ENCODE peak calls at places on chromosomes 5 and 9, in nine cellular contexts. One of them, this sample, is unnamed.

GRCh38 chr5:111748304-111748763 is 8.7 kb downstream of the NREP start:
- DNase-seq in ELF-1: no peak
- DNase-seq in activated T-cell treated with anti-CD3 and anti-CD28 coated beads for 24 hours: no peak
- DNase-seq in stomach: no peak
- DNase-seq in MM.1S: no peak
- DNase-seq in H54: peak; percentile 41
- DNase-seq in WTC11: no peak
- DNase-seq in activated naive CD4-positive, alpha-beta T cell treated with Interleukin-2 at 50 U/mL for 16 hours: no peak
- DNase-seq in neuronal stem cell: no peak
- DNase-seq in this sample: no peak

GRCh38 chr5:136174021-136174659 is 18.8 kb downstream of the SMIM32 start:
- DNase-seq in activated T-cell treated with anti-CD3 and anti-CD28 coated beads for 24 hours: no peak
- DNase-seq in neuronal stem cell: no peak
- DNase-seq in H54: no peak
- DNase-seq in ELF-1: peak; percentile 17
- DNase-seq in activated naive CD4-positive, alpha-beta T cell treated with Interleukin-2 at 50 U/mL for 16 hours: no peak
- DNase-seq in MM.1S: peak; percentile 50
- DNase-seq in stomach: no peak
- DNase-seq in WTC11: no peak
- DNase-seq in this sample: no peak

GRCh38 chr5:80917596-80917995 is 42.6 kb upstream of the RASGRF2 start:
- DNase-seq in activated T-cell treated with anti-CD3 and anti-CD28 coated beads for 24 hours: no peak
- DNase-seq in WTC11: no peak
- DNase-seq in ELF-1: no peak
- DNase-seq in neuronal stem cell: no peak
- DNase-seq in stomach: no peak
- DNase-seq in H54: no peak
- DNase-seq in MM.1S: no peak
- DNase-seq in activated naive CD4-positive, alpha-beta T cell treated with Interleukin-2 at 50 U/mL for 16 hours: no peak
- DNase-seq in this sample: no peak

GRCh38 chr5:72509401-72509800 is 2.2 kb upstream of the ZNF366 start:
- DNase-seq in stomach: no peak
- DNase-seq in MM.1S: no peak
- DNase-seq in H54: no peak
- DNase-seq in ELF-1: no peak
- DNase-seq in neuronal stem cell: no peak
- DNase-seq in activated naive CD4-positive, alpha-beta T cell treated with Interleukin-2 at 50 U/mL for 16 hours: no peak
- DNase-seq in activated T-cell treated with anti-CD3 and anti-CD28 coated beads for 24 hours: no peak
- DNase-seq in WTC11: no peak
- DNase-seq in this sample: no peak

GRCh38 chr5:157378509-157378908 is 81.5 kb upstream of the NIPAL4 start:
- DNase-seq in WTC11: no peak
- DNase-seq in ELF-1: no peak
- DNase-seq in neuronal stem cell: no peak
- DNase-seq in activated naive CD4-positive, alpha-beta T cell treated with Interleukin-2 at 50 U/mL for 16 hours: no peak
- DNase-seq in activated T-cell treated with anti-CD3 and anti-CD28 coated beads for 24 hours: no peak
- DNase-seq in MM.1S: no peak
- DNase-seq in H54: no peak
- DNase-seq in stomach: no peak
- DNase-seq in this sample: no peak

GRCh38 chr9:70952131-70952727 is 169.2 kb downstream of the TRPM3 start:
- DNase-seq in activated T-cell treated with anti-CD3 and anti-CD28 coated beads for 24 hours: no peak
- DNase-seq in stomach: no peak
- DNase-seq in neuronal stem cell: no peak
- DNase-seq in WTC11: no peak
- DNase-seq in ELF-1: no peak
- DNase-seq in activated naive CD4-positive, alpha-beta T cell treated with Interleukin-2 at 50 U/mL for 16 hours: no peak
- DNase-seq in H54: no peak
- DNase-seq in MM.1S: no peak
- DNase-seq in this sample: no peak

GRCh38 chr5:56983593-56984361 is 31.9 kb upstream of the MIER3 start:
- DNase-seq in activated naive CD4-positive, alpha-beta T cell treated with Interleukin-2 at 50 U/mL for 16 hours: no peak
- DNase-seq in neuronal stem cell: no peak
- DNase-seq in H54: no peak
- DNase-seq in activated T-cell treated with anti-CD3 and anti-CD28 coated beads for 24 hours: no peak
- DNase-seq in stomach: no peak
- DNase-seq in WTC11: no peak
- DNase-seq in ELF-1: no peak
- DNase-seq in MM.1S: no peak
- DNase-seq in this sample: no peak

GRCh38 chr5:87120518-87121314 is 147.0 kb upstream of the RASA1 start:
- DNase-seq in activated naive CD4-positive, alpha-beta T cell treated with Interleukin-2 at 50 U/mL for 16 hours: peak; percentile 3
- DNase-seq in MM.1S: peak; percentile 74
- DNase-seq in ELF-1: no peak
- DNase-seq in stomach: no peak
- DNase-seq in neuronal stem cell: no peak
- DNase-seq in H54: no peak
- DNase-seq in WTC11: no peak
- DNase-seq in activated T-cell treated with anti-CD3 and anti-CD28 coated beads for 24 hours: peak; percentile 7
- DNase-seq in this sample: no peak

GRCh38 chr5:38621840-38622513 is 65.5 kb upstream of the LIFR start:
- DNase-seq in neuronal stem cell: no peak
- DNase-seq in WTC11: no peak
- DNase-seq in activated naive CD4-positive, alpha-beta T cell treated with Interleukin-2 at 50 U/mL for 16 hours: no peak
- DNase-seq in activated T-cell treated with anti-CD3 and anti-CD28 coated beads for 24 hours: no peak
- DNase-seq in stomach: no peak
- DNase-seq in MM.1S: no peak
- DNase-seq in H54: no peak
- DNase-seq in ELF-1: no peak
- DNase-seq in this sample: no peak

GRCh38 chr9:34010979-34011378 is 37.7 kb downstream of the UBAP2 start:
- DNase-seq in stomach: no peak
- DNase-seq in activated T-cell treated with anti-CD3 and anti-CD28 coated beads for 24 hours: no peak
- DNase-seq in WTC11: no peak
- DNase-seq in H54: no peak
- DNase-seq in MM.1S: peak; percentile 41
- DNase-seq in neuronal stem cell: no peak
- DNase-seq in ELF-1: no peak
- DNase-seq in activated naive CD4-positive, alpha-beta T cell treated with Interleukin-2 at 50 U/mL for 16 hours: no peak
- DNase-seq in this sample: no peak

GRCh38 chr9:34380511-34381315 is 4.0 kb upstream of the MYORG start:
- DNase-seq in ELF-1: peak; percentile 81
- DNase-seq in neuronal stem cell: peak; percentile 67
- DNase-seq in MM.1S: peak; percentile 68
- DNase-seq in activated T-cell treated with anti-CD3 and anti-CD28 coated beads for 24 hours: peak; percentile 64
- DNase-seq in H54: no peak
- DNase-seq in activated naive CD4-positive, alpha-beta T cell treated with Interleukin-2 at 50 U/mL for 16 hours: peak; percentile 76
- DNase-seq in stomach: peak; percentile 82
- DNase-seq in WTC11: peak; percentile 84
- DNase-seq in this sample: peak; percentile 86

GRCh38 chr9:6498982-6499381 is 86.0 kb downstream of the UHRF2 start:
- DNase-seq in ELF-1: no peak
- DNase-seq in activated T-cell treated with anti-CD3 and anti-CD28 coated beads for 24 hours: no peak
- DNase-seq in activated naive CD4-positive, alpha-beta T cell treated with Interleukin-2 at 50 U/mL for 16 hours: no peak
- DNase-seq in stomach: no peak
- DNase-seq in neuronal stem cell: no peak
- DNase-seq in MM.1S: no peak
- DNase-seq in WTC11: no peak
- DNase-seq in H54: no peak
- DNase-seq in this sample: no peak

GRCh38 chr9:38227656-38228055 is 158.6 kb upstream of the SHB start:
- DNase-seq in ELF-1: peak; percentile 62
- DNase-seq in activated T-cell treated with anti-CD3 and anti-CD28 coated beads for 24 hours: no peak
- DNase-seq in activated naive CD4-positive, alpha-beta T cell treated with Interleukin-2 at 50 U/mL for 16 hours: no peak
- DNase-seq in H54: no peak
- DNase-seq in WTC11: no peak
- DNase-seq in neuronal stem cell: no peak
- DNase-seq in stomach: no peak
- DNase-seq in MM.1S: no peak
- DNase-seq in this sample: no peak

GRCh38 chr9:34334337-34334824 is 5.0 kb downstream of the NUDT2 start:
- DNase-seq in neuronal stem cell: no peak
- DNase-seq in ELF-1: peak; percentile 68
- DNase-seq in activated naive CD4-positive, alpha-beta T cell treated with Interleukin-2 at 50 U/mL for 16 hours: no peak
- DNase-seq in MM.1S: no peak
- DNase-seq in stomach: no peak
- DNase-seq in WTC11: peak; percentile 28
- DNase-seq in activated T-cell treated with anti-CD3 and anti-CD28 coated beads for 24 hours: no peak
- DNase-seq in H54: no peak
- DNase-seq in this sample: no peak

GRCh38 chr5:158586054-158586453 is 513.7 kb downstream of the EBF1 start:
- DNase-seq in ELF-1: no peak
- DNase-seq in activated naive CD4-positive, alpha-beta T cell treated with Interleukin-2 at 50 U/mL for 16 hours: no peak
- DNase-seq in neuronal stem cell: no peak
- DNase-seq in MM.1S: no peak
- DNase-seq in stomach: no peak
- DNase-seq in H54: no peak
- DNase-seq in WTC11: no peak
- DNase-seq in activated T-cell treated with anti-CD3 and anti-CD28 coated beads for 24 hours: no peak
- DNase-seq in this sample: no peak

GRCh38 chr9:76486151-76486550 is 27.2 kb downstream of the GCNT1 start:
- DNase-seq in ELF-1: no peak
- DNase-seq in MM.1S: no peak
- DNase-seq in activated naive CD4-positive, alpha-beta T cell treated with Interleukin-2 at 50 U/mL for 16 hours: no peak
- DNase-seq in H54: no peak
- DNase-seq in activated T-cell treated with anti-CD3 and anti-CD28 coated beads for 24 hours: no peak
- DNase-seq in stomach: no peak
- DNase-seq in neuronal stem cell: no peak
- DNase-seq in WTC11: no peak
- DNase-seq in this sample: no peak

GRCh38 chr5:96920956-96921355 is 14.9 kb upstream of the LNPEP start:
- DNase-seq in activated naive CD4-positive, alpha-beta T cell treated with Interleukin-2 at 50 U/mL for 16 hours: no peak
- DNase-seq in neuronal stem cell: no peak
- DNase-seq in WTC11: no peak
- DNase-seq in activated T-cell treated with anti-CD3 and anti-CD28 coated beads for 24 hours: no peak
- DNase-seq in stomach: no peak
- DNase-seq in H54: no peak
- DNase-seq in ELF-1: no peak
- DNase-seq in MM.1S: no peak
- DNase-seq in this sample: no peak

GRCh38 chr9:38024036-38024681 is 44.9 kb downstream of the SHB start:
- DNase-seq in activated naive CD4-positive, alpha-beta T cell treated with Interleukin-2 at 50 U/mL for 16 hours: no peak
- DNase-seq in stomach: no peak
- DNase-seq in neuronal stem cell: no peak
- DNase-seq in activated T-cell treated with anti-CD3 and anti-CD28 coated beads for 24 hours: no peak
- DNase-seq in ELF-1: peak; percentile 94
- DNase-seq in MM.1S: no peak
- DNase-seq in WTC11: peak; percentile 42
- DNase-seq in H54: no peak
- DNase-seq in this sample: peak; percentile 43

GRCh38 chr5:59485104-59485503 is 408.4 kb downstream of the PDE4D start:
- DNase-seq in H54: no peak
- DNase-seq in ELF-1: no peak
- DNase-seq in activated T-cell treated with anti-CD3 and anti-CD28 coated beads for 24 hours: no peak
- DNase-seq in neuronal stem cell: no peak
- DNase-seq in stomach: no peak
- DNase-seq in activated naive CD4-positive, alpha-beta T cell treated with Interleukin-2 at 50 U/mL for 16 hours: no peak
- DNase-seq in MM.1S: no peak
- DNase-seq in WTC11: no peak
- DNase-seq in this sample: no peak

GRCh38 chr5:174553556-174553955 is 170.8 kb upstream of the MSX2 start:
- DNase-seq in activated T-cell treated with anti-CD3 and anti-CD28 coated beads for 24 hours: no peak
- DNase-seq in activated naive CD4-positive, alpha-beta T cell treated with Interleukin-2 at 50 U/mL for 16 hours: no peak
- DNase-seq in MM.1S: no peak
- DNase-seq in stomach: no peak
- DNase-seq in H54: no peak
- DNase-seq in neuronal stem cell: no peak
- DNase-seq in WTC11: no peak
- DNase-seq in ELF-1: no peak
- DNase-seq in this sample: no peak

GRCh38 chr5:131186561-131187256 is 16.0 kb downstream of the LYRM7 start:
- DNase-seq in activated T-cell treated with anti-CD3 and anti-CD28 coated beads for 24 hours: no peak
- DNase-seq in stomach: no peak
- DNase-seq in WTC11: no peak
- DNase-seq in ELF-1: no peak
- DNase-seq in neuronal stem cell: no peak
- DNase-seq in H54: no peak
- DNase-seq in MM.1S: no peak
- DNase-seq in activated naive CD4-positive, alpha-beta T cell treated with Interleukin-2 at 50 U/mL for 16 hours: no peak
- DNase-seq in this sample: no peak

GRCh38 chr9:117763314-117763713 is 59.1 kb downstream of the TLR4 start:
- DNase-seq in H54: peak; percentile 44
- DNase-seq in MM.1S: no peak
- DNase-seq in WTC11: no peak
- DNase-seq in stomach: no peak
- DNase-seq in activated naive CD4-positive, alpha-beta T cell treated with Interleukin-2 at 50 U/mL for 16 hours: no peak
- DNase-seq in ELF-1: peak; percentile 23
- DNase-seq in activated T-cell treated with anti-CD3 and anti-CD28 coated beads for 24 hours: no peak
- DNase-seq in neuronal stem cell: no peak
- DNase-seq in this sample: no peak

GRCh38 chr5:980001-980588 is 28.5 kb upstream of the NKD2 start:
- DNase-seq in H54: no peak
- DNase-seq in WTC11: no peak
- DNase-seq in activated naive CD4-positive, alpha-beta T cell treated with Interleukin-2 at 50 U/mL for 16 hours: no peak
- DNase-seq in activated T-cell treated with anti-CD3 and anti-CD28 coated beads for 24 hours: no peak
- DNase-seq in neuronal stem cell: peak; percentile 37
- DNase-seq in stomach: no peak
- DNase-seq in MM.1S: no peak
- DNase-seq in ELF-1: peak; percentile 30
- DNase-seq in this sample: no peak

GRCh38 chr9:83544002-83544698 is 5.9 kb upstream of the FRMD3 start:
- DNase-seq in neuronal stem cell: no peak
- DNase-seq in WTC11: no peak
- DNase-seq in activated naive CD4-positive, alpha-beta T cell treated with Interleukin-2 at 50 U/mL for 16 hours: no peak
- DNase-seq in MM.1S: peak; percentile 80
- DNase-seq in H54: peak; percentile 80
- DNase-seq in stomach: peak; percentile 29
- DNase-seq in activated T-cell treated with anti-CD3 and anti-CD28 coated beads for 24 hours: no peak
- DNase-seq in ELF-1: peak; percentile 68
- DNase-seq in this sample: peak; percentile 46

GRCh38 chr9:37776328-37776727 is 8.5 kb downstream of the EXOSC3 start:
- DNase-seq in stomach: no peak
- DNase-seq in H54: no peak
- DNase-seq in WTC11: no peak
- DNase-seq in activated T-cell treated with anti-CD3 and anti-CD28 coated beads for 24 hours: no peak
- DNase-seq in MM.1S: no peak
- DNase-seq in ELF-1: no peak
- DNase-seq in neuronal stem cell: no peak
- DNase-seq in activated naive CD4-positive, alpha-beta T cell treated with Interleukin-2 at 50 U/mL for 16 hours: no peak
- DNase-seq in this sample: no peak

GRCh38 chr9:107172160-107172978 is 110.7 kb upstream of the RAD23B start:
- DNase-seq in stomach: peak; percentile 77
- DNase-seq in ELF-1: peak; percentile 77
- DNase-seq in MM.1S: peak; percentile 76
- DNase-seq in H54: peak; percentile 60
- DNase-seq in activated T-cell treated with anti-CD3 and anti-CD28 coated beads for 24 hours: peak; percentile 40
- DNase-seq in neuronal stem cell: peak; percentile 79
- DNase-seq in WTC11: peak; percentile 76
- DNase-seq in activated naive CD4-positive, alpha-beta T cell treated with Interleukin-2 at 50 U/mL for 16 hours: peak; percentile 54
- DNase-seq in this sample: peak; percentile 80

GRCh38 chr9:125732562-125732961 is 14.6 kb upstream of the PBX3 start:
- DNase-seq in stomach: no peak
- DNase-seq in activated naive CD4-positive, alpha-beta T cell treated with Interleukin-2 at 50 U/mL for 16 hours: no peak
- DNase-seq in neuronal stem cell: no peak
- DNase-seq in WTC11: peak; percentile 53
- DNase-seq in ELF-1: peak; percentile 92
- DNase-seq in activated T-cell treated with anti-CD3 and anti-CD28 coated beads for 24 hours: no peak
- DNase-seq in H54: no peak
- DNase-seq in MM.1S: no peak
- DNase-seq in this sample: no peak

GRCh38 chr5:177369913-177370487 is 12.3 kb downstream of the RGS14 start:
- DNase-seq in activated T-cell treated with anti-CD3 and anti-CD28 coated beads for 24 hours: no peak
- DNase-seq in ELF-1: no peak
- DNase-seq in WTC11: no peak
- DNase-seq in neuronal stem cell: no peak
- DNase-seq in stomach: no peak
- DNase-seq in MM.1S: no peak
- DNase-seq in activated naive CD4-positive, alpha-beta T cell treated with Interleukin-2 at 50 U/mL for 16 hours: no peak
- DNase-seq in H54: no peak
- DNase-seq in this sample: no peak

GRCh38 chr9:129702563-129702962 is 37.1 kb downstream of the PRRX2 start:
- DNase-seq in H54: peak; percentile 62
- DNase-seq in activated T-cell treated with anti-CD3 and anti-CD28 coated beads for 24 hours: no peak
- DNase-seq in MM.1S: no peak
- DNase-seq in ELF-1: no peak
- DNase-seq in WTC11: no peak
- DNase-seq in stomach: peak; percentile 42
- DNase-seq in neuronal stem cell: no peak
- DNase-seq in activated naive CD4-positive, alpha-beta T cell treated with Interleukin-2 at 50 U/mL for 16 hours: no peak
- DNase-seq in this sample: peak; percentile 85

GRCh38 chr5:38796000-38796738 is 49.6 kb upstream of the OSMR start:
- DNase-seq in H54: no peak
- DNase-seq in MM.1S: no peak
- DNase-seq in activated naive CD4-positive, alpha-beta T cell treated with Interleukin-2 at 50 U/mL for 16 hours: no peak
- DNase-seq in activated T-cell treated with anti-CD3 and anti-CD28 coated beads for 24 hours: no peak
- DNase-seq in ELF-1: no peak
- DNase-seq in neuronal stem cell: no peak
- DNase-seq in stomach: no peak
- DNase-seq in WTC11: no peak
- DNase-seq in this sample: peak; percentile 17

GRCh38 chr5:127746756-127747155 is 43.6 kb downstream of the CCDC192 start:
- DNase-seq in WTC11: no peak
- DNase-seq in stomach: no peak
- DNase-seq in ELF-1: no peak
- DNase-seq in activated naive CD4-positive, alpha-beta T cell treated with Interleukin-2 at 50 U/mL for 16 hours: no peak
- DNase-seq in H54: no peak
- DNase-seq in activated T-cell treated with anti-CD3 and anti-CD28 coated beads for 24 hours: no peak
- DNase-seq in neuronal stem cell: no peak
- DNase-seq in MM.1S: no peak
- DNase-seq in this sample: no peak

This sample was measured in transverse colon.